ENCODE peak calls at places on chromosomes 16 and 17, in seven cellular contexts. I is AG08395; K is right lobe of liver; V is AG04450; R is stimulated activated CD4-positive, alpha-beta T cell treated with anti-CD3 and anti-CD28 coated beads, Interleukin-2, amount 100 ng/mL, for 48 hours; C is activated CD4-positive, CD25-positive, alpha-beta regulatory T cell; Y is GM03348. P is an unnamed sample.

GRCh38 chr17:82172461-82173160 is 40.0 kb downstream of the CCDC57 start:
- DNase-seq in I (no peak), K (no peak), V (no peak), R (no peak), C (no peak), Y (no peak), P (no peak)

GRCh38 chr16:13307861-13308260 is 406.5 kb downstream of the SHISA9 start:
- DNase-seq in I (peak), K (no peak), V (no peak), R (no peak), C (no peak), Y (no peak), P (no peak)

GRCh38 chr17:12928736-12929135 is 89.1 kb downstream of the ELAC2 start:
- DNase-seq in I (no peak), K (no peak), V (no peak), R (no peak), C (no peak), Y (no peak), P (peak)

GRCh38 chr17:17701658-17702057 is 20.4 kb downstream of the RAI1 start:
- DNase-seq in I (no peak), K (no peak), V (no peak), R (no peak), C (no peak), Y (no peak), P (no peak)

GRCh38 chr16:14409563-14409962 is 220.5 kb downstream of the PARN start:
- DNase-seq in I (peak), K (no peak), V (peak), R (no peak), C (no peak), Y (peak), P (peak)

GRCh38 chr17:69466905-69467630 is 52.6 kb downstream of the MAP2K6 start:
- DNase-seq in I (peak), K (no peak), V (no peak), R (no peak), C (no peak), Y (peak), P (peak)

GRCh38 chr17:79220201-79220714 is 145.6 kb downstream of the ENGASE start:
- DNase-seq in I (no peak), K (no peak), V (no peak), R (no peak), C (no peak), Y (no peak), P (no peak)

GRCh38 chr17:78998311-78999055 is 11.1 kb downstream of the CANT1 start:
- DNase-seq in I (no peak), K (peak), V (no peak), R (no peak), C (no peak), Y (no peak), P (no peak)

GRCh38 chr17:46764709-46765401 is 53.6 kb downstream of the WNT3 start:
- DNase-seq in I (peak), K (no peak), V (peak), R (no peak), C (no peak), Y (peak), P (peak)

GRCh38 chr16:4364196-4365013 is 7.2 kb upstream of the VASN start:
- DNase-seq in I (no peak), K (no peak), V (no peak), R (no peak), C (no peak), Y (no peak), P (no peak)